ENCODE peak calls at places on chromosome 4, in ten cellular contexts. H is spleen, Z is psoas muscle, J is fibroblast of lung, C is body of pancreas, R is lower lobe of right lung, X is heart right ventricle, E is IMR-90, N is left ventricle myocardium inferior, T is HCT116. M is an unnamed sample. For H3K36me3 and H3K4me1, the result is how much of the 10 kb centered on the place peaks cover.

GRCh38 chr4:121016630-121017029 is 55.7 kb downstream of the NDNF start:
- DNase-seq in R (no peak), E (no peak), T (no peak), H (no peak), J (no peak), C (no peak), X (no peak), Z (no peak), N (no peak), M (no peak)

GRCh38 chr4:168605411-168605810 is 108.6 kb downstream of the PALLD start:
- DNase-seq in X (peak), T (no peak), E (peak), C (no peak), J (peak), N (no peak), Z (peak), R (no peak), H (no peak), M (no peak)

GRCh38 chr4:111836601-111837000 is 308.7 kb upstream of the FAM241A start:
- DNase-seq in N (no peak), T (no peak), C (no peak), X (no peak), J (no peak), E (no peak), Z (no peak), R (no peak), H (no peak), M (no peak)

GRCh38 chr4:18390655-18391369 is 369.3 kb upstream of the LCORL start:
- DNase-seq in Z (no peak), J (peak), X (no peak), N (no peak), C (no peak), R (no peak), T (peak), E (no peak), H (no peak), M (no peak)

GRCh38 chr4:142549726-142550463 is 296.2 kb downstream of the INPP4B start:
- DNase-seq in R (no peak), X (no peak), J (peak), C (peak), N (no peak), T (peak), H (no peak), E (peak), Z (no peak), M (no peak)

GRCh38 chr4:155376387-155377268 is at the start of gene MAP9:
- DNase-seq in X (peak), N (peak), R (peak), E (peak), Z (peak), J (peak), C (peak), T (no peak), H (peak), M (peak)

GRCh38 chr4:99945718-99946345 is 586 bp downstream of the DNAJB14 start:
- DNase-seq in Z (no peak), N (no peak), R (no peak), C (no peak), E (peak), T (no peak), H (no peak), J (peak), X (no peak), M (peak)

GRCh38 chr4:31613946-31614623 is 893.9 kb downstream of the PCDH7 start:
- DNase-seq in N (no peak), R (no peak), Z (peak), T (no peak), J (peak), C (no peak), X (no peak), E (no peak), H (no peak), M (no peak)

GRCh38 chr4:48109413-48110263 is 24.4 kb downstream of the TXK start:
- DNase-seq in Z (no peak), R (no peak), X (no peak), E (peak), H (no peak), C (no peak), J (peak), T (peak), N (no peak), M (no peak)

GRCh38 chr4:148481644-148482043 is 39.4 kb upstream of the NR3C2 start:
- DNase-seq in C (no peak), Z (no peak), X (no peak), J (no peak), R (no peak), H (no peak), E (no peak), T (no peak), N (no peak), M (no peak)

GRCh38 chr4:131459430-131460101 is 1689.5 kb upstream of the PCDH10 start:
- DNase-seq in R (no peak), C (no peak), H (no peak), E (no peak), J (no peak), N (no peak), T (no peak), X (no peak), Z (no peak), M (no peak)
- TF ChIP-seq CTCF in R (no peak), C (no peak), H (no peak), E (no peak), J (no peak), N (no peak), T (no peak), X (no peak), Z (no peak), M (no peak)

DNA sequence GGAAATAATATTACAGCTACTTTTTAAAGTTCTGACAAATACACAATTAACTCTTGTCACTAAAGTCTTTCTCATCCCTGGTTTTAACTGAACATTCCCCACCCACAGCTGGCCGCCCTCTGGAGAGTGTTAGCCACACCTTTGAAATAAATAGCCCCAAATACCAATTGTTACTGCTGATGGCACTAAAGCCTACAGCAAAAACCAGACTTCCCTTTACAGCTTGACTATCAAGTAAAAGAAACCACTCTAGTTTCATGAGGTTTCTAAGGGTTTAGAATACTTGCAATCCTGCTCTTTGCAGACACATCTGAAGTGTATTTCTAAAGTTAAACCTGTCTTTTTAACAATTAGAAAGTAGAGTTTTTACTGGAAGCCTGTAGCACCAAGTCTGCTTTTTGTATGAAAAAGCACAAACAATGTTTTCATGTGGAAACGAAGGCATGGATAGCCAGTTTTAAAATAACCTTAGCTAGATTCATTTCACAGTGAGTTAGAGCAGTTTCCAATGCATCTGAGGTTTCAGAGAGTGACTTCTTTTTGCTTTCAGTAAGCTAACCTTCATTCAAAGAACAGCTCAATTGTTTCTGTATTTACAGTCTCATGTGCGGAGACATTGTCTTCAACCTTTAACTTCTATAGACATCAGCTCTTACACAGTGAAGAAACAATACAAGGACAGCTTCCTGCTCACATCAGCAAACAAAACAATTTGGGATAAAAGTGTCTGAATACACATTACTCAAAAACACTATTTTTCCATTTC is 164.8 kb upstream of the VEGFC start:
- DNase-seq in R (no peak), C (no peak), Z (no peak), H (no peak), E (no peak), J (no peak), X (no peak), T (no peak), N (no peak), M (no peak)
- H3K36me3 ChIP-seq in R (under half), C (under half), Z (under half), H (under half), E (under half), J (under half), X (under half), T (under half), N (under half), M (under half)

GRCh38 chr4:94676910-94677309 is 80.8 kb upstream of the BMPR1B start:
- DNase-seq in Z (no peak), C (no peak), R (no peak), X (no peak), E (peak), N (no peak), H (no peak), J (peak), T (no peak), M (no peak)
- H3K4me1 ChIP-seq in Z (under half), C (under half), R (under half), X (under half), E (under half), N (under half), H (under half), J (under half), T (under half), M (under half)

GRCh38 chr4:106369456-106370060 is 980 bp upstream of the GIMD1 start:
- DNase-seq in R (no peak), E (peak), H (no peak), T (peak), N (no peak), J (peak), X (no peak), C (peak), Z (no peak), M (no peak)
- TF ChIP-seq CTCF in R (peak), E (peak), H (peak), T (peak), N (peak), J (peak), X (peak), C (peak), Z (peak), M (peak)